ENCODE peak calls at places on chromosome 5, in nine cellular contexts. G, B, N, M, F, H, C, A and K are unnamed samples.
A peak's percentile ranks its signal among the peaks of the same experiment; 100 is the strongest.

GRCh38 chr5:103094737-103095136 is 25.2 kb downstream of the GIN1 start:
- DNase-seq in C (no peak), M (no peak), F (no peak), B (no peak), G (no peak), A (no peak), N (no peak), H (no peak), K (no peak)

GRCh38 chr5:78237911-78238310 is 56.6 kb downstream of the AP3B1 start:
- DNase-seq in M (no peak), A (no peak), H (no peak), B (no peak), F (no peak), N (no peak), C (no peak), G (no peak), K (no peak)

GRCh38 chr5:157026789-157027424 is 32.0 kb downstream of the HAVCR1 start:
- DNase-seq in F (no peak), G (no peak), N (no peak), C (peak; percentile 2), A (peak; percentile 44), M (peak; percentile 41), B (no peak), H (no peak), K (no peak)

GRCh38 chr5:4189317-4189716 is 593.7 kb downstream of the IRX1 start:
- DNase-seq in M (no peak), G (no peak), B (peak; percentile 13), C (no peak), F (no peak), H (no peak), A (no peak), N (no peak), K (no peak)

GRCh38 chr5:66848749-66849641 is 252.8 kb downstream of the MAST4 start:
- DNase-seq in G (no peak), A (no peak), C (no peak), M (no peak), F (peak; percentile 68), B (no peak), N (no peak), H (peak; percentile 22), K (no peak)

GRCh38 chr5:57818397-57818796 is 335.8 kb upstream of the ACTBL2 start:
- DNase-seq in C (no peak), G (no peak), M (no peak), H (no peak), F (no peak), B (no peak), N (no peak), A (no peak), K (no peak)

GRCh38 chr5:118478852-118479251 is 509.5 kb downstream of the DTWD2 start:
- DNase-seq in F (no peak), N (no peak), H (no peak), B (no peak), A (no peak), M (no peak), C (no peak), G (no peak), K (no peak)

GRCh38 chr5:165039748-165040147 is 1534.3 kb downstream of the MAT2B start:
- DNase-seq in G (no peak), A (no peak), B (no peak), M (no peak), C (no peak), F (no peak), H (no peak), N (no peak), K (no peak)

GRCh38 chr5:158943057-158943456 is 156.7 kb downstream of the EBF1 start:
- DNase-seq in B (no peak), F (peak; percentile 88), A (peak; percentile 92), C (no peak), M (no peak), N (no peak), H (peak; percentile 93), G (no peak), K (no peak)

GRCh38 chr5:132052520-132052919 is 7.9 kb upstream of the IL3 start:
- DNase-seq in C (no peak), N (peak; percentile 58), M (no peak), A (no peak), G (no peak), H (no peak), B (no peak), F (no peak), K (no peak)

GRCh38 chr5:124895236-124895635 is 148.8 kb upstream of the ZNF608 start:
- DNase-seq in B (no peak), F (no peak), H (peak; percentile 45), N (no peak), M (no peak), G (no peak), A (no peak), C (no peak), K (no peak)

DNA sequence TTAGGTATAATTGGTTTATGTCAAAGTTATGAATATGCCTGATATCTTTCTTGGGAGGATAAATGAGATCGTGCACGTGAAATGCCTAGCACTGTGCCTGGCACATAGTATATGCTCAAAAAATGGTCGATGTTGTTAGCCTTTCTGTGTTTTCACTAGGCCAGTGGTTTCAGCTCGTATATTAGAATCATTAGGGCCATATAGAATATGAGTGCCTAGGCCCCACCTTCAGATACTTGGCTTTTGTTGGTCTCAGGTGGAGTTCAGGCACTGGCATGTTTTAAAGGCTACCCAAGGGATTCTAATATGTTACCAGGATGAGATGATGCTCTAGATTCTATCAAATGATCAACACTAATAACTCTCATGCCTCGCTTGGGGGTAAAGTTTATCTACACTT is 56.8 kb downstream of the ELL2 start:
- DNase-seq in G (no peak), N (no peak), M (no peak), B (no peak), A (no peak), F (no peak), C (no peak), H (no peak), K (no peak)
- H3K4me1 ChIP-seq in G (peaks cover 6% of the 10 kb centered on the region), N (peaks cover 19% of the 10 kb centered on the region), M (peaks cover 2% of the 10 kb centered on the region), B (no peaks in the 10 kb centered on the region), A (peaks cover 16% of the 10 kb centered on the region), F (no peaks in the 10 kb centered on the region), C (peaks cover 5% of the 10 kb centered on the region), H (peaks cover 1% of the 10 kb centered on the region), K (no peaks in the 10 kb centered on the region)

DNA sequence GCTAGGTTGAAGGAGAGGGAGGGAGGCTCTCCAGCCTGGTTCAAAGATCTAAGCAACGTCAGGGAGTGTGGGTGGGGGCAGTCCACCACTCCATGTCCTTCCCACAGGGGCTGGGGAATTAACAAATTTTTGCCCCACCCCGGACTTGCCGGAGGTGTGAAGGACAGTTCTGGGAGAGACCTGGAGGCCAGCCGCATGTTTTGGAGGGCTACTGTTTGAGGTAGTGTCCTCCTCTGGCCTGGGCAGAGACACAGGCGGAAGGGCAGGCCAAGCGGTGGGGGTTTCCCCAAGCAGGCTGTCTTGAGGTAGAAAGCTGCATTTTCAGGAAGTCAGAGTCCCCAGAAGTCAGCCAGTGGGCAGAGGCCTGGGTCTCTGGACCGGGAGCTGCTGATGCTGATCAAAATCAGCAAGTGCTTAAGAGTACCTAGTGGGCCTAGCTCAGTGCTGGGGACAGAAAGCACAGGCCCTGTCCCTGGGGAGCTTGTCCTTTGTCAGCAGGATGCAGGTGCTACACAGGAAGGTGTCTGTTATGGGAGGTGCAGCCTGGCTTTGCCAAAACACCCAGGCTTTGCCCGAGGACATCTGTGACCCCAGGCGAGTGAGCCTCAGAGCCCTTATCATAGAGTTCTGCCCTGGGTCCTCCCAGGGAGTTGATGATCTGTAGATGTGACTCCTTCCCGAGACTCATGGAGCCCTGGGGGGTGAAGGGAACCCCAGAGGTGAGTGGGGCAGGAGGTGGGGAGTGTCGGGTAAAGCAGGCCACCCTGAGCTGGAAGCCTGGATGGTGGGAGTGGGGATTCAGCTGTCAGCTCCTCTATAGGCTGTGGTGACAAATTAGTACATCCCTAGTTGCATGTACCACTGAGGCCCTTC is 18.6 kb downstream of the JADE2 start:
- DNase-seq in B (peak; percentile 22), G (peak; percentile 51), A (no peak), C (no peak), M (no peak), N (peak; percentile 39), F (no peak), H (no peak), K (peak; percentile 31)
- H3K4me1 ChIP-seq in B (peaks cover 74% of the 10 kb centered on the region), G (peaks cover 66% of the 10 kb centered on the region), A (peaks cover 16% of the 10 kb centered on the region), C (peaks cover 12% of the 10 kb centered on the region), M (no peaks in the 10 kb centered on the region), N (peaks cover 11% of the 10 kb centered on the region), F (peaks cover 18% of the 10 kb centered on the region), H (no peaks in the 10 kb centered on the region), K (peaks cover 33% of the 10 kb centered on the region)

GRCh38 chr5:149380466-149381121 is 1.5 kb upstream of the IL17B start:
- DNase-seq in M (no peak), B (no peak), F (peak; percentile 41), G (no peak), H (no peak), C (no peak), N (peak; percentile 95), A (no peak), K (no peak)

GRCh38 chr5:149383399-149383798 is 4.3 kb upstream of the IL17B start:
- DNase-seq in H (peak; percentile 45), F (no peak), M (no peak), G (no peak), B (no peak), A (no peak), C (no peak), N (peak; percentile 85), K (no peak)

GRCh38 chr5:149381261-149381985 is 2.3 kb upstream of the IL17B start:
- DNase-seq in M (no peak), A (no peak), B (no peak), G (no peak), H (no peak), N (no peak), F (no peak), C (no peak), K (no peak)

GRCh38 chr5:149382517-149383220 is 3.6 kb upstream of the IL17B start:
- DNase-seq in M (peak; percentile 37), F (no peak), H (no peak), A (no peak), G (no peak), B (no peak), C (no peak), N (no peak), K (no peak)

GRCh38 chr5:149381986-149382338 is 2.9 kb upstream of the IL17B start:
- DNase-seq in N (peak; percentile 90), M (peak; percentile 75), H (peak; percentile 80), C (peak; percentile 60), F (peak; percentile 52), A (peak; percentile 86), B (peak; percentile 54), G (peak; percentile 74), K (peak; percentile 77)
- H3K4me1 ChIP-seq in N (peaks cover 9% of the 10 kb centered on the region), M (peaks cover 28% of the 10 kb centered on the region), H (peaks cover 13% of the 10 kb centered on the region), C (no peaks in the 10 kb centered on the region), F (peaks cover 31% of the 10 kb centered on the region), A (no peaks in the 10 kb centered on the region), B (no peaks in the 10 kb centered on the region), G (peaks cover 50% of the 10 kb centered on the region), K (peaks cover 3% of the 10 kb centered on the region)

GRCh38 chr5:143244000-143244736 is 159.3 kb downstream of the NR3C1 start:
- DNase-seq in N (peak; percentile 84), B (no peak), F (peak; percentile 99), M (peak; percentile 76), C (peak; percentile 74), H (peak; percentile 98), A (peak; percentile 81), G (no peak), K (no peak)
- H3K4me1 ChIP-seq in N (peaks cover 1% of the 10 kb centered on the region), B (no peaks in the 10 kb centered on the region), F (peaks cover 45% of the 10 kb centered on the region), M (peaks cover 19% of the 10 kb centered on the region), C (peaks cover 5% of the 10 kb centered on the region), H (peaks cover 20% of the 10 kb centered on the region), A (peaks cover 82% of the 10 kb centered on the region), G (peaks cover 6% of the 10 kb centered on the region), K (no peaks in the 10 kb centered on the region)